ENCODE peak calls at places on chromosome 6, in nine cellular contexts. X is hypothalamus; K is smooth muscle cell of the brain vasculature; B is naive B cell; W is substantia nigra; Y is AG10803; J is CD4-positive, alpha-beta memory T cell; U is fibroblast of lung; P is RPMI7951. L is an unnamed sample.

GRCh38 chr6:29680416-29680815 is 536 bp downstream of the ZFP57 start:
- DNase-seq in K (no peak), X (no peak), B (no peak), W (no peak), J (no peak), P (no peak), Y (no peak), U (no peak), L (no peak)

GRCh38 chr6:19554356-19555225 is 282.6 kb upstream of the ID4 start:
- DNase-seq in Y (peak), U (peak), P (no peak), J (no peak), X (no peak), K (no peak), W (no peak), B (no peak), L (no peak)

GRCh38 chr6:4287811-4288244 is 152.5 kb upstream of the ECI2 start:
- DNase-seq in K (no peak), Y (no peak), W (no peak), U (no peak), X (no peak), J (no peak), B (no peak), P (no peak), L (peak)

GRCh38 chr6:164133095-164133494 is 718.6 kb downstream of the QKI start:
- DNase-seq in U (no peak), P (peak), J (no peak), W (no peak), Y (no peak), B (no peak), X (no peak), K (no peak), L (no peak)

GRCh38 chr6:89413006-89413400 is 930 bp upstream of the RRAGD start:
- DNase-seq in B (no peak), W (no peak), K (no peak), U (no peak), J (no peak), P (no peak), X (peak), Y (no peak), L (no peak)

GRCh38 chr6:143064996-143065683 is 4.5 kb downstream of the AIG1 start:
- DNase-seq in K (no peak), B (no peak), P (peak), Y (peak), U (no peak), J (no peak), X (no peak), W (no peak), L (no peak)

GRCh38 chr6:138517635-138518034 is 18.3 kb upstream of the NHSL1 start:
- DNase-seq in J (peak), P (peak), B (peak), K (no peak), U (peak), W (no peak), Y (peak), X (no peak), L (peak)

GRCh38 chr6:44339763-44340625 is 2.5 kb upstream of the SPATS1 start:
- DNase-seq in X (no peak), W (no peak), B (no peak), K (no peak), P (peak), Y (peak), J (no peak), U (no peak), L (no peak)

GRCh38 chr6:125765944-125766343 is 16.5 kb downstream of the HEY2 start:
- DNase-seq in K (no peak), P (no peak), Y (no peak), X (peak), U (no peak), W (no peak), B (no peak), J (no peak), L (no peak)

GRCh38 chr6:154319231-154319858 is 37.3 kb downstream of the IPCEF1 start:
- DNase-seq in J (no peak), B (no peak), K (peak), X (no peak), P (peak), U (peak), W (no peak), Y (peak), L (no peak)

GRCh38 chr6:167214216-167214615 is 56.4 kb upstream of the GPR31 start:
- DNase-seq in U (no peak), W (no peak), B (no peak), J (no peak), Y (no peak), P (no peak), X (peak), K (no peak), L (no peak)

GRCh38 chr6:119856136-119856535 is 506.6 kb upstream of the MAN1A1 start:
- DNase-seq in P (peak), U (peak), B (no peak), X (no peak), Y (no peak), J (peak), W (no peak), K (peak), L (no peak)

GRCh38 chr6:132414761-132415160 is 13.5 kb upstream of the MOXD1 start:
- DNase-seq in U (no peak), X (no peak), K (no peak), B (no peak), P (peak), W (no peak), J (no peak), Y (no peak), L (no peak)

GRCh38 chr6:52990342-52990741 is 4.7 kb downstream of the GSTA4 start:
- DNase-seq in U (peak), B (no peak), P (peak), X (no peak), K (no peak), W (no peak), J (no peak), Y (no peak), L (no peak)